ENCODE peak calls at places on chromosomes 3 and 15, in six cellular contexts. One of them, this sample, is unnamed.

GRCh38 chr3:10185804-10186762 is 21.4 kb downstream of the IRAK2 start:
- DNase-seq in IMR-90: peak; percentile 16
- DNase-seq in HepG2: no peak
- DNase-seq in H1: no peak
- DNase-seq in K562: no peak
- DNase-seq in GM12878: no peak
- DNase-seq in this sample: no peak

GRCh38 chr15:40238927-40239591 is at the start of gene PAK6:
- DNase-seq in IMR-90: peak; percentile 53
- DNase-seq in HepG2: no peak
- DNase-seq in H1: peak; percentile 90
- DNase-seq in K562: peak; percentile 79
- DNase-seq in GM12878: no peak
- DNase-seq in this sample: peak; percentile 92

GRCh38 chr3:101829066-101829830 is 20.1 kb upstream of the NFKBIZ start:
- DNase-seq in IMR-90: peak; percentile 85
- DNase-seq in HepG2: no peak
- DNase-seq in H1: no peak
- DNase-seq in K562: no peak
- DNase-seq in GM12878: no peak
- DNase-seq in this sample: no peak

GRCh38 chr3:190566043-190566933 is 52.4 kb downstream of the IL1RAP start:
- DNase-seq in IMR-90: peak; percentile 100
- DNase-seq in HepG2: peak; percentile 98
- DNase-seq in H1: no peak
- DNase-seq in K562: no peak
- DNase-seq in GM12878: no peak
- DNase-seq in this sample: peak; percentile 6

GRCh38 chr15:38002883-38003477 is 68.5 kb downstream of the TMCO5A start:
- DNase-seq in IMR-90: peak; percentile 84
- DNase-seq in HepG2: peak; percentile 49
- DNase-seq in H1: peak; percentile 66
- DNase-seq in K562: no peak
- DNase-seq in GM12878: peak; percentile 38
- DNase-seq in this sample: no peak

GRCh38 chr3:192062186-192062585 is 601.2 kb downstream of the PYDC2 start:
- DNase-seq in IMR-90: peak; percentile 6
- DNase-seq in HepG2: no peak
- DNase-seq in H1: no peak
- DNase-seq in K562: no peak
- DNase-seq in GM12878: no peak
- DNase-seq in this sample: no peak

GRCh38 chr3:107985496-107985895 is 105.3 kb downstream of the CD47 start:
- DNase-seq in IMR-90: no peak
- DNase-seq in HepG2: no peak
- DNase-seq in H1: no peak
- DNase-seq in K562: no peak
- DNase-seq in GM12878: peak; percentile 13
- DNase-seq in this sample: no peak

GRCh38 chr15:83288381-83288801 is 3.9 kb upstream of the BNC1 start:
- DNase-seq in IMR-90: no peak
- DNase-seq in HepG2: no peak
- DNase-seq in H1: peak; percentile 57
- DNase-seq in K562: no peak
- DNase-seq in GM12878: no peak
- DNase-seq in this sample: no peak

GRCh38 chr3:21750831-21751391 is at the start of gene ZNF385D:
- DNase-seq in IMR-90: peak; percentile 33
- DNase-seq in HepG2: no peak
- DNase-seq in H1: peak; percentile 80
- DNase-seq in K562: no peak
- DNase-seq in GM12878: no peak
- DNase-seq in this sample: peak; percentile 63

DNA sequence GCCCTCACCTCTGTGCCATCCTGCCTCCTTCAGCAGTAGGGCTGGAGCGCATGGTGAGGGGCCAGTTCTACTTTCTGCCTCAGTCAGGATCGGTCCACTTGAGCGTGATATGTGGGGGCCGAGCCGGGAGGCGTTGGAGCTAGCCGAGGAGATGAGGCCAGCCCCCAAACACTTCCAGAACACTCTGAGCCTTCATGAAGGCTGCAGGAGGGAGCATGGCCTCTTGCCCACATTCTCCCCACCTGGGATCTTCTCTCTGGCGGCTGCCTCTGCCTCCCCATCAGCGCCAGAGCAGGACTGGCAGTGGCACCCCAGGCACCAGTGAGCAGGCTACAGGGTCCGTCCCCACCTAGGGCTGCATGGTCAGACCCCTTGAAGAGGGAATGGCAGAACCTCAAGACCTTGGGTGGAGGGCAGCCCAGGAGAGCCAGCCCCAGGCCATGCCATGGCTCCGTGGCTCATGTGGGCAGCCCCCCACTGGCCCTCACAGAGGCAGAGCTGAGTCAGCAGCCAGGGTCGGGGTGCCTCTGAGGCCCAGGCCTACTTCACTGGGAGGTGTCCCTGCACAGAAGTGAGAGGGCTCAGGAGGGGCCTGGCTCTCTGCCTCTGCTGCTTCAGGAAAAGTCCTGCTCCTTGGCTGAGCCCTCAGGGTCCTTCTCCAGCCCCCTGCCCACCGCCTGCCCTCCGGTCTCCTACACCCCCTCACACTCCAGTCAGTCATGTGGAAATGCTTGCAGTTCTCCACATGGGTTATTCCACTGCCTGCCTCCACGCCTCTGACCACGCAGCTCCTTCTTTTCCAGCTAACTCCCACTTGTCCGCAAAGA is 28.1 kb upstream of the CYP11A1 start:
- DNase-seq in IMR-90: no peak
- DNase-seq in HepG2: no peak
- DNase-seq in H1: no peak
- DNase-seq in K562: no peak
- DNase-seq in GM12878: no peak
- DNase-seq in this sample: no peak
- TF ChIP-seq USF2 in IMR-90: no peak
- TF ChIP-seq USF2 in HepG2: no peak
- TF ChIP-seq USF2 in H1: no peak
- TF ChIP-seq USF2 in K562: no peak
- TF ChIP-seq USF2 in GM12878: no peak
- TF ChIP-seq USF2 in this sample: no peak

GRCh38 chr3:14142567-14143270 is 17.9 kb downstream of the TMEM43 start:
- DNase-seq in IMR-90: no peak
- DNase-seq in HepG2: no peak
- DNase-seq in H1: no peak
- DNase-seq in K562: no peak
- DNase-seq in GM12878: no peak
- DNase-seq in this sample: no peak
- H3K9ac ChIP-seq in IMR-90: peak overlapping the region; percentile 49
- H3K9ac ChIP-seq in HepG2: no peak overlapping the region
- H3K9ac ChIP-seq in H1: no peak overlapping the region
- H3K9ac ChIP-seq in K562: no peak overlapping the region
- H3K9ac ChIP-seq in GM12878: no peak overlapping the region
- H3K9ac ChIP-seq in this sample: peak overlapping the region; percentile 85

GRCh38 chr15:62900071-62900812 is 142.3 kb upstream of the TPM1 start:
- DNase-seq in IMR-90: no peak
- DNase-seq in HepG2: no peak
- DNase-seq in H1: no peak
- DNase-seq in K562: no peak
- DNase-seq in GM12878: no peak
- DNase-seq in this sample: no peak

GRCh38 chr15:62901087-62901486 is 141.5 kb upstream of the TPM1 start:
- DNase-seq in IMR-90: no peak
- DNase-seq in HepG2: no peak
- DNase-seq in H1: no peak
- DNase-seq in K562: no peak
- DNase-seq in GM12878: no peak
- DNase-seq in this sample: no peak

GRCh38 chr15:62897634-62898033 is 144.9 kb upstream of the TPM1 start:
- DNase-seq in IMR-90: no peak
- DNase-seq in HepG2: no peak
- DNase-seq in H1: no peak
- DNase-seq in K562: no peak
- DNase-seq in GM12878: no peak
- DNase-seq in this sample: no peak

GRCh38 chr15:62896969-62897486 is 145.5 kb upstream of the TPM1 start:
- DNase-seq in IMR-90: peak; percentile 99
- DNase-seq in HepG2: peak; percentile 93
- DNase-seq in H1: no peak
- DNase-seq in K562: peak; percentile 33
- DNase-seq in GM12878: no peak
- DNase-seq in this sample: peak; percentile 78

DNA sequence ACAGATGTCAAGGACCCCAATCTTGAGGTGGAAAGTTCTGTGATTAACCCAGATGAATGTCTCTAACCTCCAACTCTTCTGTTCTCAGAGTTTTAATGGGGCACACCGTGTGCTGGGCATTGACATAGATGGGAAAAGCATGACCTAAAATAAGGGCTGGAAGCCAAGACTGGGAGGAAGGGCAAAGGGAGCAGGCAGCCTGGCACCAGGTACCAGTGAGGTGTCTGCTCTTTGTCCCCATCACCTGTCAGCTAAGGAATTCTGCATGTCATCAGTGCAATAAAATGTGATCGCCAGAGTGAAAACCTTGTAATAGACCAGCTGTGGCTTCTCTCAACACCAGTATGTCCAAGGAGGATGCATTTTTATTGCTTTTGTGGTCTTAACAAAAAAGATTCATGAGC is 143.5 kb upstream of the TPM1 start:
- DNase-seq in IMR-90: no peak
- DNase-seq in HepG2: peak; percentile 33
- DNase-seq in H1: no peak
- DNase-seq in K562: no peak
- DNase-seq in GM12878: no peak
- DNase-seq in this sample: no peak
- H3K4me2 ChIP-seq in IMR-90: no peak overlapping the region
- H3K4me2 ChIP-seq in HepG2: no peak overlapping the region
- H3K4me2 ChIP-seq in H1: no peak overlapping the region
- H3K4me2 ChIP-seq in K562: no peak overlapping the region
- H3K4me2 ChIP-seq in GM12878: no peak overlapping the region
- H3K4me2 ChIP-seq in this sample: no peak overlapping the region

GRCh38 chr3:115084686-115085085 is 62.4 kb downstream of the ZBTB20 start:
- DNase-seq in IMR-90: no peak
- DNase-seq in HepG2: no peak
- DNase-seq in H1: no peak
- DNase-seq in K562: no peak
- DNase-seq in GM12878: no peak
- DNase-seq in this sample: no peak

GRCh38 chr3:115087512-115087911 is 59.6 kb downstream of the ZBTB20 start:
- DNase-seq in IMR-90: no peak
- DNase-seq in HepG2: no peak
- DNase-seq in H1: no peak
- DNase-seq in K562: no peak
- DNase-seq in GM12878: no peak
- DNase-seq in this sample: no peak

GRCh38 chr3:115081444-115081843 is 65.6 kb downstream of the ZBTB20 start:
- DNase-seq in IMR-90: no peak
- DNase-seq in HepG2: no peak
- DNase-seq in H1: no peak
- DNase-seq in K562: no peak
- DNase-seq in GM12878: no peak
- DNase-seq in this sample: no peak

GRCh38 chr3:115086379-115086778 is 60.7 kb downstream of the ZBTB20 start:
- DNase-seq in IMR-90: no peak
- DNase-seq in HepG2: no peak
- DNase-seq in H1: no peak
- DNase-seq in K562: no peak
- DNase-seq in GM12878: no peak
- DNase-seq in this sample: no peak

DNA sequence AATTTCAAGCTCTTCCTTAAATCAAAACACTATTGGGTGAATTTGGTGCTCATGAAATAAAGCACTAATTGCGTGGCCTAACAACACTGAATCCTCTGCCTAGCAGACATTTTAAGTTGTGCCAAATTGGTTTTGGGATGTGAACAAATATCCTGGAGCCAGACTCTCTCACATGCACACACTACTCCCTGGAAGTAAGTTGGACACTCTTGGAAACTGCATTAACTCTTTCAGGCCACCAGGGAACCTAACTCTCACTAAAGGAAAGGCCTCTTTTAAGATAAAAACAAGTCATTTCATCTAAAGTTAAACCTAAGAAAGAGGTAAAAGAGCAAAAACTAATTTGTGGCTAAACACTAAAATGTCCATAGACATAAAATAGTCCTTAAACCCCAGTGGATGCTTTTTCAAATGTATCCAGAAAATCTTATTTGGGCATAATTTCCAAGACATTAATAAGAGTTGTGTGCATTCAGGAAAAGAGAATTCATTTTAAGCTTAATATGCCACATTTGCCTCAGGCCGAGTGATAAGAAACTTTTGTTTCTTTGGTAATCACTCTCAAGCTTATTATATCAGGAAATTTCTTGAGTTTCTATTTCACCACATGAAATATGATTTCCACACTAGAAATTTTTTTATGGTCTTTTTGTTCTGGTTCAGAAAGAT is 61.8 kb downstream of the ZBTB20 start:
- DNase-seq in IMR-90: no peak
- DNase-seq in HepG2: no peak
- DNase-seq in H1: no peak
- DNase-seq in K562: no peak
- DNase-seq in GM12878: no peak
- DNase-seq in this sample: no peak
- TF ChIP-seq USF2 in IMR-90: no peak
- TF ChIP-seq USF2 in HepG2: no peak
- TF ChIP-seq USF2 in H1: no peak
- TF ChIP-seq USF2 in K562: no peak
- TF ChIP-seq USF2 in GM12878: no peak
- TF ChIP-seq USF2 in this sample: no peak

This sample was measured in SK-N-SH.